ENCODE peak calls at places on chromosome 22, in eight cellular contexts. R is stimulated activated naive CD8-positive, alpha-beta T cell treated with anti-CD3 and anti-CD28 coated beads, Interleukin-15, Interleukin-2, amounts not matched to agents 100 U/mL and 50 U/mL, for 24 hours; U is LHCN-M2; W is frontal cortex; O is A549; S is HT-29; G is cardiac fibroblast; M is stimulated activated CD4-positive, alpha-beta T cell treated with anti-CD3 and anti-CD28 coated beads, Interleukin-12 subunit alpha, Interleukin-12 subunit beta, amount 100 ng/mL, for 4 hours. A is an unnamed sample.

GRCh38 chr22:44147821-44148574 is 32.7 kb upstream of the PARVG start:
- DNase-seq in W (no peak), M (no peak), G (peak; percentile 18), U (no peak), S (no peak), R (no peak), O (no peak), A (no peak)

GRCh38 chr22:23183107-23183698 is 2.9 kb downstream of the BCR start:
- DNase-seq in R (no peak), S (peak; percentile 51), U (peak; percentile 91), M (no peak), G (peak; percentile 74), O (no peak), W (no peak), A (no peak)

GRCh38 chr22:39135092-39135896 is 17.2 kb downstream of the CBX7 start:
- DNase-seq in W (no peak), M (no peak), R (peak; percentile 64), U (peak; percentile 5), O (peak; percentile 68), G (peak; percentile 42), S (peak; percentile 38), A (peak; percentile 64)

GRCh38 chr22:50600541-50600940 is at the start of gene MAPK8IP2:
- DNase-seq in S (no peak), U (no peak), R (no peak), W (peak; percentile 81), O (no peak), G (no peak), M (no peak), A (no peak)

GRCh38 chr22:36211237-36211881 is 9.8 kb upstream of the APOL4 start:
- DNase-seq in R (no peak), O (no peak), G (peak; percentile 65), U (no peak), W (no peak), M (no peak), S (no peak), A (no peak)

GRCh38 chr22:30680998-30681770 is 13.5 kb upstream of the OSBP2 start:
- DNase-seq in O (no peak), S (no peak), G (peak; percentile 28), U (no peak), W (no peak), M (no peak), R (no peak), A (no peak)

GRCh38 chr22:42388130-42388797 is 43.9 kb downstream of the NFAM1 start:
- DNase-seq in S (peak; percentile 17), W (peak; percentile 58), M (no peak), G (no peak), U (peak; percentile 57), O (no peak), R (no peak), A (no peak)

GRCh38 chr22:24380220-24381218 is 46.9 kb upstream of the ADORA2A start:
- DNase-seq in U (no peak), S (no peak), G (no peak), O (no peak), M (no peak), R (no peak), W (no peak), A (no peak)

GRCh38 chr22:49971232-49972162 is 10.9 kb downstream of the PIM3 start:
- DNase-seq in U (peak; percentile 63), M (peak; percentile 77), W (peak; percentile 69), O (peak; percentile 33), G (peak; percentile 77), R (peak; percentile 86), S (peak; percentile 72), A (peak; percentile 90)

GRCh38 chr22:44091021-44091721 is 67.1 kb downstream of the PARVB start:
- DNase-seq in R (peak; percentile 42), U (peak; percentile 25), M (peak; percentile 8), G (peak; percentile 12), O (peak; percentile 32), W (no peak), S (peak; percentile 9), A (peak; percentile 47)

GRCh38 chr22:47032091-47032943 is 269.9 kb downstream of the TBC1D22A start:
- DNase-seq in G (no peak), O (no peak), W (no peak), S (no peak), M (no peak), R (no peak), U (no peak), A (peak; percentile 65)

GRCh38 chr22:45680932-45681700 is 9.5 kb downstream of the ATXN10 start:
- DNase-seq in W (no peak), U (peak; percentile 45), O (no peak), S (no peak), G (peak; percentile 38), M (no peak), R (no peak), A (no peak)

GRCh38 chr22:39178206-39179111 is 26.0 kb upstream of the CBX7 start:
- DNase-seq in M (no peak), G (peak; percentile 86), S (no peak), R (no peak), O (no peak), W (no peak), U (no peak), A (peak; percentile 54)

GRCh38 chr22:20919718-20920117 is 2.5 kb downstream of the CRKL start:
- DNase-seq in W (no peak), M (no peak), S (peak; percentile 38), R (no peak), U (no peak), G (no peak), O (no peak), A (no peak)

GRCh38 chr22:41933411-41934177 is 7.0 kb upstream of the TNFRSF13C start:
- DNase-seq in M (no peak), R (no peak), G (no peak), S (no peak), U (no peak), O (no peak), W (no peak), A (no peak)

GRCh38 chr22:40678493-40679248 is 613 bp upstream of the MCHR1 start:
- DNase-seq in M (no peak), R (no peak), W (no peak), O (no peak), U (no peak), G (no peak), S (no peak), A (no peak)

GRCh38 chr22:38444783-38445182 is 10.2 kb downstream of the KCNJ4 start:
- DNase-seq in U (no peak), W (no peak), M (no peak), R (no peak), O (no peak), S (no peak), G (no peak), A (no peak)

GRCh38 chr22:42972592-42973535 is 42.1 kb downstream of the PACSIN2 start:
- DNase-seq in U (no peak), R (no peak), M (no peak), O (no peak), W (peak; percentile 39), S (no peak), G (no peak), A (no peak)

GRCh38 chr22:43226368-43226979 is 39.5 kb upstream of the TTLL12 start:
- DNase-seq in S (no peak), M (no peak), O (no peak), R (no peak), W (no peak), G (peak; percentile 44), U (peak; percentile 5), A (no peak)

GRCh38 chr22:50532824-50533344 is 3.1 kb upstream of the TYMP start:
- DNase-seq in O (no peak), R (no peak), U (no peak), G (no peak), S (no peak), W (no peak), M (no peak), A (no peak)

GRCh38 chr22:38299001-38299651 is 18.1 kb downstream of the CSNK1E start:
- DNase-seq in M (no peak), G (no peak), R (no peak), W (no peak), O (no peak), U (no peak), S (no peak), A (no peak)

GRCh38 chr22:25775501-25775900 is 33.5 kb downstream of the MYO18B start:
- DNase-seq in O (no peak), G (peak; percentile 36), U (peak; percentile 41), W (no peak), R (no peak), M (no peak), S (no peak), A (no peak)

GRCh38 chr22:34851918-34852662 is 213.9 kb upstream of the ISX start:
- DNase-seq in O (no peak), S (no peak), W (no peak), U (no peak), M (no peak), R (no peak), G (no peak), A (no peak)

GRCh38 chr22:37416806-37417205 is 10.5 kb downstream of the ELFN2 start:
- DNase-seq in G (no peak), M (no peak), O (no peak), U (no peak), R (peak; percentile 48), W (no peak), S (no peak), A (peak; percentile 86)

GRCh38 chr22:31605851-31606585 is 56.0 kb downstream of the PISD start:
- DNase-seq in O (no peak), R (no peak), G (no peak), W (no peak), M (no peak), U (no peak), S (no peak), A (no peak)

GRCh38 chr22:47082505-47082904 is 320.1 kb downstream of the TBC1D22A start:
- DNase-seq in U (no peak), G (no peak), W (no peak), R (no peak), S (no peak), O (no peak), M (no peak), A (no peak)

GRCh38 chr22:42881298-42881697 is 24.2 kb upstream of the ARFGAP3 start:
- DNase-seq in O (no peak), W (no peak), R (no peak), G (no peak), M (no peak), S (no peak), U (no peak), A (no peak)

GRCh38 chr22:41567452-41567768 is 6.6 kb downstream of the CSDC2 start:
- DNase-seq in W (no peak), G (no peak), U (no peak), M (no peak), S (no peak), R (no peak), O (no peak), A (no peak)

A was measured in chondrocyte.